ENCODE peak calls at places on chromosomes 12 and 14, in four cellular contexts. One of them, this sample, is unnamed.

GRCh38 chr12:117098361-117099217 is 627 bp downstream of the TESC start:
- DNase-seq in hepatocyte: no peak
- DNase-seq in GM23338: peak
- DNase-seq in MM.1S: no peak
- DNase-seq in this sample: no peak

GRCh38 chr14:90381999-90382451 is 14.8 kb upstream of the CALM1 start:
- DNase-seq in hepatocyte: peak
- DNase-seq in GM23338: peak
- DNase-seq in MM.1S: no peak
- DNase-seq in this sample: peak

GRCh38 chr12:54988402-54989054 is 4.0 kb upstream of the TESPA1 start:
- DNase-seq in hepatocyte: peak
- DNase-seq in GM23338: no peak
- DNase-seq in MM.1S: peak
- DNase-seq in this sample: peak

GRCh38 chr12:32754101-32754500 is 1.6 kb downstream of the YARS2 start:
- DNase-seq in hepatocyte: no peak
- DNase-seq in GM23338: peak
- DNase-seq in MM.1S: no peak
- DNase-seq in this sample: peak

GRCh38 chr14:69612014-69612758 is 790 bp downstream of the SUSD6 start:
- DNase-seq in hepatocyte: no peak
- DNase-seq in GM23338: peak
- DNase-seq in MM.1S: peak
- DNase-seq in this sample: peak

GRCh38 chr14:34693228-34693939 is 21.0 kb downstream of the CFL2 start:
- DNase-seq in hepatocyte: peak
- DNase-seq in GM23338: peak
- DNase-seq in MM.1S: no peak
- DNase-seq in this sample: peak

GRCh38 chr12:90128526-90128925 is 419.9 kb upstream of the ATP2B1 start:
- DNase-seq in hepatocyte: no peak
- DNase-seq in GM23338: no peak
- DNase-seq in MM.1S: no peak
- DNase-seq in this sample: no peak

GRCh38 chr12:93539821-93540220 is 32.7 kb upstream of the SOCS2 start:
- DNase-seq in hepatocyte: no peak
- DNase-seq in GM23338: no peak
- DNase-seq in MM.1S: no peak
- DNase-seq in this sample: no peak

GRCh38 chr12:123599721-123600120 is 2.2 kb upstream of the DDX55 start:
- DNase-seq in hepatocyte: no peak
- DNase-seq in GM23338: no peak
- DNase-seq in MM.1S: no peak
- DNase-seq in this sample: no peak

GRCh38 chr12:92365836-92366235 is 220.2 kb upstream of the BTG1 start:
- DNase-seq in hepatocyte: no peak
- DNase-seq in GM23338: no peak
- DNase-seq in MM.1S: no peak
- DNase-seq in this sample: no peak

GRCh38 chr12:104951759-104952509 is 6.2 kb downstream of the SLC41A2 start:
- DNase-seq in hepatocyte: no peak
- DNase-seq in GM23338: no peak
- DNase-seq in MM.1S: no peak
- DNase-seq in this sample: peak

GRCh38 chr12:67046062-67046461 is 223.1 kb upstream of the CAND1 start:
- DNase-seq in hepatocyte: no peak
- DNase-seq in GM23338: peak
- DNase-seq in MM.1S: no peak
- DNase-seq in this sample: no peak

GRCh38 chr12:86261606-86262005 is 5.4 kb upstream of the MGAT4C start:
- DNase-seq in hepatocyte: no peak
- DNase-seq in GM23338: peak
- DNase-seq in MM.1S: no peak
- DNase-seq in this sample: no peak

GRCh38 chr12:3432176-3432742 is 58.7 kb upstream of the PRMT8 start:
- DNase-seq in hepatocyte: no peak
- DNase-seq in GM23338: peak
- DNase-seq in MM.1S: peak
- DNase-seq in this sample: no peak

GRCh38 chr14:95507174-95507573 is 9.3 kb downstream of the SYNE3 start:
- DNase-seq in hepatocyte: peak
- DNase-seq in GM23338: no peak
- DNase-seq in MM.1S: no peak
- DNase-seq in this sample: peak

GRCh38 chr12:108837239-108837638 is 20.1 kb downstream of the SSH1 start:
- DNase-seq in hepatocyte: no peak
- DNase-seq in GM23338: no peak
- DNase-seq in MM.1S: no peak
- DNase-seq in this sample: no peak
- TF ChIP-seq EZH2phosphoT487 in hepatocyte: no peak
- TF ChIP-seq EZH2phosphoT487 in GM23338: no peak
- TF ChIP-seq EZH2phosphoT487 in MM.1S: no peak
- TF ChIP-seq EZH2phosphoT487 in this sample: no peak

GRCh38 chr12:28700161-28700560 is 448.9 kb upstream of the FAR2 start:
- DNase-seq in hepatocyte: no peak
- DNase-seq in GM23338: no peak
- DNase-seq in MM.1S: no peak
- DNase-seq in this sample: no peak
- H2AFZ ChIP-seq in hepatocyte: no peak
- H2AFZ ChIP-seq in GM23338: no peak
- H2AFZ ChIP-seq in MM.1S: no peak
- H2AFZ ChIP-seq in this sample: no peak

GRCh38 chr12:122005252-122005651 is 16.4 kb upstream of the BCL7A start:
- DNase-seq in hepatocyte: no peak
- DNase-seq in GM23338: no peak
- DNase-seq in MM.1S: no peak
- DNase-seq in this sample: no peak

GRCh38 chr12:122003646-122004611 is 17.8 kb upstream of the BCL7A start:
- DNase-seq in hepatocyte: no peak
- DNase-seq in GM23338: no peak
- DNase-seq in MM.1S: no peak
- DNase-seq in this sample: no peak

GRCh38 chr12:121996945-121997612 is 24.6 kb upstream of the BCL7A start:
- DNase-seq in hepatocyte: no peak
- DNase-seq in GM23338: no peak
- DNase-seq in MM.1S: no peak
- DNase-seq in this sample: peak

GRCh38 chr12:122004633-122005071 is 17.0 kb upstream of the BCL7A start:
- DNase-seq in hepatocyte: no peak
- DNase-seq in GM23338: no peak
- DNase-seq in MM.1S: no peak
- DNase-seq in this sample: no peak

DNA sequence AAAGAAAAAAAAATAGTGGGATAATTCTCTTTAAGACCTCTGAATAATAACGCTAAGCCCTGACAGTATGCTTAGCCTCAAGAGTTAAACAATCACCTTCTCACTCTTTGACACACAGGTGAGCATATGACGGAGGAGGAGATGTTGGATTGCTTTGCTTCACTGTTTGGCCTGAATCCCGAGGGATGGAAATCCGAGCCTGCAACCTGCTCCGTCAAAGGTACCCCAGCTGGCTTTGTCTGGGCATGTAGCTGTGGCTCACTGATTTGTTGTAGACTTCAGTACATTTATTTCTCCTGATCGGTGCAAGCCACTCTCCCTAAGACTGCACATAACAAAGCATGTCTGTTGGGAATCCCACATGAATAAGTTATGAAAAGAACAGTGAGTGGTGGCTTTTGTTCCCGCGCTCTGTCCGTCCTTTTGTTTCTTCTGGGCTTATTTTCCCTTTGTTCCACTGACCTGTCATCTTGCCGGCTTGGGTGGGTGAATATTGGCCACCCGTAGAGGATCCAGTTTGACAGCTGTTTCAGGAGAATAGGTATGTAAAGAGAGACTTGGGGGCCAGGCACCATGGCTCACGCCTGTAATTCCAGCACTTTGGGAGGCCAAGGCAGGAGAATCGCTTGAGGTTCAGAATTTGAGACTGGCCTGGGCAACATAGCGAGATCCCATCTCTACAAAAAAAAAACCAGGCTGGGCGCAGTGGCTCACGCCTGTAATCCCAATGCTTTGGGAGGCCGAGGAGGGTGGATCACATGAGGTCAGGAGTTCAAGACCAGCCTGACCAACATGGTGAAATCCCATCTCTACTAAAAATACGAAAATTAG is 20.1 kb upstream of the BCL7A start:
- DNase-seq in hepatocyte: no peak
- DNase-seq in GM23338: peak
- DNase-seq in MM.1S: no peak
- DNase-seq in this sample: no peak
- TF ChIP-seq EZH2phosphoT487 in hepatocyte: no peak
- TF ChIP-seq EZH2phosphoT487 in GM23338: no peak
- TF ChIP-seq EZH2phosphoT487 in MM.1S: no peak
- TF ChIP-seq EZH2phosphoT487 in this sample: no peak

DNA sequence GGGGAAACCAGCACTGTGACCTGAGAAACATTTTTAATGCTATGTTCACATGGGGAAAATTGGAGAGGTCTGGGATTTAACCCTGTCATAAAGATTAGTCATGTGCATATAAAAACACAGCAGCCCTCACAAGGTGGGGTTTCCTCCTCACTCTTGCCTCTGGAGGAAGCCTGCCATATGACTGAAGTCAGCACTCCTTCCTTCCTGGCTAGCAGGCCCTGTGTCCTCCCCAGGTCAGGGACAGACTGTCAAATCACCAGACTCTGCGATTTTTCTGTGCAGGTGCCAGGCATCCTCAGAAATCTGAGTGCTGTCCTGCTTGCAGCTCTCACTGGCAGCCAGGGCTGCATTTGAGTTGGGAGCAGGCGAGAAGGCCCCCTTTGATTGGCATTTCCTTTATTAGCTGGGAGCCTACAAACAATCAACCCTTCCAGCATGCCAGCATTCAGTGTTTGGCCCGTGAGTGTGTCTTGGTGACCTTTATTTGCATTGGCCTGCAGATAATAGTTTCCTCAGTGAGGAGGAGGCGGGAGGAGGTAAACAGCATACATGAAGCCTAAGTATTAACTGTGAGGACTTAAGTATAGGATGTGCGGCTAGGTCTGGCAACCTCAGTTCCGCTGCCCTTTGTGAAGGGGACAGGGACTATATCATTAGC is 183.8 kb upstream of the ARHGAP5 start:
- DNase-seq in hepatocyte: peak
- DNase-seq in GM23338: peak
- DNase-seq in MM.1S: no peak
- DNase-seq in this sample: peak
- H2AFZ ChIP-seq in hepatocyte: no peak
- H2AFZ ChIP-seq in GM23338: peak
- H2AFZ ChIP-seq in MM.1S: no peak
- H2AFZ ChIP-seq in this sample: no peak

GRCh38 chr14:103231376-103232019 is 102.5 kb upstream of the EIF5 start:
- DNase-seq in hepatocyte: no peak
- DNase-seq in GM23338: no peak
- DNase-seq in MM.1S: no peak
- DNase-seq in this sample: no peak
- TF ChIP-seq EZH2phosphoT487 in hepatocyte: no peak
- TF ChIP-seq EZH2phosphoT487 in GM23338: no peak
- TF ChIP-seq EZH2phosphoT487 in MM.1S: no peak
- TF ChIP-seq EZH2phosphoT487 in this sample: no peak

DNA sequence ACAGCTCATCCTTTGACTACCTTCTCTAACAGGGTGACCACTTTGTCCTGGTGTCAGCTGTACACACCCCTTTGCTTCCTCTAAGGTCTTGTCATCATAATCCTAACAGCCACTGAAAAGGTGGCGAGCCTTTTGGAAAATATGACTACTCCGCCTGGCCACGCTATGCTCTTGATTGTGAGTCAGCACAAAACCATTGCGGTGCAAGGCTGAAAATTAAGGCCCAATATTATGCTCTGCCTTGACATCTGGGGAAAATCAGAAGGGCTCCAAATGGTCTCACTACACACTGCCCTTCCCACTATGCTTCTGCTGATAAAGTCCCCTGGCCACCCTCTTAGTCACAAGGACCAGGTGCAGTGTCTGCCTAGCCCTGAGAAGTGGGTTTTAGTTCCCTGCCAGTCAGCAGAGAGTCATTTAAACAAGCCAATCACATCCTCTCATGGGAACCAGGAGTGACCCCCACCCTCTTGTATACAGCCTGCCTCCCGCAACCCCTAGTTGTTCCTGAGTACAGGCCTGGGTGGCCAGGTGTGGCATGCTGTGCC is 34.3 kb downstream of the FGD6 start:
- DNase-seq in hepatocyte: no peak
- DNase-seq in GM23338: no peak
- DNase-seq in MM.1S: no peak
- DNase-seq in this sample: peak
- H2AFZ ChIP-seq in hepatocyte: no peak
- H2AFZ ChIP-seq in GM23338: no peak
- H2AFZ ChIP-seq in MM.1S: no peak
- H2AFZ ChIP-seq in this sample: no peak

GRCh38 chr12:51460519-51460918 is 35.9 kb downstream of the SLC4A8 start:
- DNase-seq in hepatocyte: peak
- DNase-seq in GM23338: no peak
- DNase-seq in MM.1S: no peak
- DNase-seq in this sample: peak
- TF ChIP-seq EZH2phosphoT487 in hepatocyte: no peak
- TF ChIP-seq EZH2phosphoT487 in GM23338: no peak
- TF ChIP-seq EZH2phosphoT487 in MM.1S: no peak
- TF ChIP-seq EZH2phosphoT487 in this sample: no peak

DNA sequence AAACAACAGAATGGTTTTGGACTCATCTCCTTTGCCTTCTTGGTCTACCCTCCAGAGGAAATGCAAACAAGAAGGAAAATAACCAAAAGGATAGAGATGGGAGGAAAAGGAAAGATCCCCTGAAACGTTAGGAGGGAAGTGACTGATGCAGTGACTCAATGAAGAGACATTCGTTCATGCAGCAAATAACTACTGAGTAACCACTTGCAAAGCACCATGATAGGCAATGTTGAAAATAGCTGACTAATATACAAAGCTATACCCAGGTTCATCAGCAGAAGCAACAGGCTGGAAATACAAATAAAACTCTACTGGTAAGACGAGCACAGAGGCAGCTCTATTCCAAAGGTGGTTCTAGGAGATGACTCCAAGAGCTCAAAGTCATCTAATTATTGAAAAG is 41.8 kb downstream of the R3HDM2 start:
- DNase-seq in hepatocyte: peak
- DNase-seq in GM23338: no peak
- DNase-seq in MM.1S: no peak
- DNase-seq in this sample: peak
- H2AFZ ChIP-seq in hepatocyte: no peak
- H2AFZ ChIP-seq in GM23338: no peak
- H2AFZ ChIP-seq in MM.1S: no peak
- H2AFZ ChIP-seq in this sample: no peak

GRCh38 chr14:67370830-67371229 is 10.7 kb downstream of the EIF2S1 start:
- DNase-seq in hepatocyte: no peak
- DNase-seq in GM23338: no peak
- DNase-seq in MM.1S: no peak
- DNase-seq in this sample: peak
- TF ChIP-seq EZH2phosphoT487 in hepatocyte: no peak
- TF ChIP-seq EZH2phosphoT487 in GM23338: no peak
- TF ChIP-seq EZH2phosphoT487 in MM.1S: no peak
- TF ChIP-seq EZH2phosphoT487 in this sample: no peak

GRCh38 chr14:103246089-103246488 is 87.9 kb upstream of the EIF5 start:
- DNase-seq in hepatocyte: no peak
- DNase-seq in GM23338: no peak
- DNase-seq in MM.1S: no peak
- DNase-seq in this sample: no peak
- H2AFZ ChIP-seq in hepatocyte: peak
- H2AFZ ChIP-seq in GM23338: peak
- H2AFZ ChIP-seq in MM.1S: no peak
- H2AFZ ChIP-seq in this sample: peak

This sample was measured in PC-3.